ENCODE peak calls at places on chromosomes 5 and 9, in ten cellular contexts. One of them, this sample, is unnamed.

GRCh38 chr9:106929471-106930198 is 66.7 kb downstream of the ZNF462 start:
- DNase-seq in stomach: no peak
- DNase-seq in Peyer's patch: no peak
- DNase-seq in transverse colon: no peak
- DNase-seq in OCI-LY7: no peak
- DNase-seq in fibroblast of lung: peak
- DNase-seq in CD4-positive, CD25-positive, alpha-beta regulatory T cell: no peak
- DNase-seq in RWPE1: no peak
- DNase-seq in substantia nigra: no peak
- DNase-seq in WERI-Rb-1: no peak
- DNase-seq in this sample: no peak

GRCh38 chr5:141051526-141051876 is 327 bp downstream of the PCDHB1 start:
- DNase-seq in stomach: no peak
- DNase-seq in WERI-Rb-1: no peak
- DNase-seq in RWPE1: no peak
- DNase-seq in CD4-positive, CD25-positive, alpha-beta regulatory T cell: no peak
- DNase-seq in Peyer's patch: no peak
- DNase-seq in transverse colon: no peak
- DNase-seq in substantia nigra: no peak
- DNase-seq in fibroblast of lung: no peak
- DNase-seq in OCI-LY7: no peak
- DNase-seq in this sample: no peak

GRCh38 chr5:57889558-57889957 is 406.9 kb upstream of the ACTBL2 start:
- DNase-seq in fibroblast of lung: peak
- DNase-seq in WERI-Rb-1: peak
- DNase-seq in stomach: no peak
- DNase-seq in OCI-LY7: no peak
- DNase-seq in transverse colon: peak
- DNase-seq in CD4-positive, CD25-positive, alpha-beta regulatory T cell: no peak
- DNase-seq in RWPE1: peak
- DNase-seq in Peyer's patch: no peak
- DNase-seq in substantia nigra: no peak
- DNase-seq in this sample: no peak

GRCh38 chr5:104513194-104513602 is 950.6 kb upstream of the NUDT12 start:
- DNase-seq in transverse colon: no peak
- DNase-seq in fibroblast of lung: peak
- DNase-seq in stomach: no peak
- DNase-seq in WERI-Rb-1: no peak
- DNase-seq in CD4-positive, CD25-positive, alpha-beta regulatory T cell: no peak
- DNase-seq in Peyer's patch: no peak
- DNase-seq in RWPE1: peak
- DNase-seq in OCI-LY7: no peak
- DNase-seq in substantia nigra: no peak
- DNase-seq in this sample: no peak

GRCh38 chr5:1118231-1118698 is 6.4 kb upstream of the SLC12A7 start:
- DNase-seq in RWPE1: peak
- DNase-seq in stomach: no peak
- DNase-seq in fibroblast of lung: no peak
- DNase-seq in transverse colon: no peak
- DNase-seq in Peyer's patch: no peak
- DNase-seq in substantia nigra: no peak
- DNase-seq in OCI-LY7: no peak
- DNase-seq in WERI-Rb-1: no peak
- DNase-seq in CD4-positive, CD25-positive, alpha-beta regulatory T cell: no peak
- DNase-seq in this sample: no peak

GRCh38 chr5:53568868-53569267 is 8.4 kb downstream of the NDUFS4 start:
- DNase-seq in RWPE1: no peak
- DNase-seq in substantia nigra: no peak
- DNase-seq in WERI-Rb-1: no peak
- DNase-seq in CD4-positive, CD25-positive, alpha-beta regulatory T cell: no peak
- DNase-seq in Peyer's patch: no peak
- DNase-seq in OCI-LY7: no peak
- DNase-seq in stomach: no peak
- DNase-seq in transverse colon: no peak
- DNase-seq in fibroblast of lung: peak
- DNase-seq in this sample: no peak

GRCh38 chr5:113330533-113331200 is 104.1 kb downstream of the TSSK1B start:
- DNase-seq in WERI-Rb-1: no peak
- DNase-seq in RWPE1: peak
- DNase-seq in stomach: no peak
- DNase-seq in substantia nigra: peak
- DNase-seq in CD4-positive, CD25-positive, alpha-beta regulatory T cell: no peak
- DNase-seq in fibroblast of lung: peak
- DNase-seq in OCI-LY7: peak
- DNase-seq in Peyer's patch: no peak
- DNase-seq in transverse colon: no peak
- DNase-seq in this sample: no peak

GRCh38 chr5:8839361-8840055 is 706.4 kb downstream of the SEMA5A start:
- DNase-seq in transverse colon: no peak
- DNase-seq in fibroblast of lung: no peak
- DNase-seq in Peyer's patch: no peak
- DNase-seq in WERI-Rb-1: no peak
- DNase-seq in stomach: no peak
- DNase-seq in RWPE1: no peak
- DNase-seq in substantia nigra: peak
- DNase-seq in CD4-positive, CD25-positive, alpha-beta regulatory T cell: no peak
- DNase-seq in OCI-LY7: no peak
- DNase-seq in this sample: no peak

GRCh38 chr9:134641989-134642384 is 384 bp downstream of the COL5A1 start:
- DNase-seq in WERI-Rb-1: no peak
- DNase-seq in Peyer's patch: no peak
- DNase-seq in OCI-LY7: no peak
- DNase-seq in fibroblast of lung: no peak
- DNase-seq in stomach: no peak
- DNase-seq in substantia nigra: no peak
- DNase-seq in transverse colon: no peak
- DNase-seq in CD4-positive, CD25-positive, alpha-beta regulatory T cell: no peak
- DNase-seq in RWPE1: no peak
- DNase-seq in this sample: no peak

GRCh38 chr9:70921126-70921525 is 200.3 kb downstream of the TRPM3 start:
- DNase-seq in stomach: no peak
- DNase-seq in OCI-LY7: no peak
- DNase-seq in RWPE1: no peak
- DNase-seq in transverse colon: no peak
- DNase-seq in CD4-positive, CD25-positive, alpha-beta regulatory T cell: no peak
- DNase-seq in WERI-Rb-1: no peak
- DNase-seq in fibroblast of lung: peak
- DNase-seq in Peyer's patch: no peak
- DNase-seq in substantia nigra: no peak
- DNase-seq in this sample: no peak

GRCh38 chr9:109923371-109923770 is 143.4 kb downstream of the PALM2AKAP2 start:
- DNase-seq in WERI-Rb-1: no peak
- DNase-seq in stomach: no peak
- DNase-seq in OCI-LY7: no peak
- DNase-seq in RWPE1: no peak
- DNase-seq in transverse colon: no peak
- DNase-seq in fibroblast of lung: peak
- DNase-seq in Peyer's patch: no peak
- DNase-seq in CD4-positive, CD25-positive, alpha-beta regulatory T cell: no peak
- DNase-seq in substantia nigra: no peak
- DNase-seq in this sample: no peak

GRCh38 chr9:27194401-27195091 is 85.5 kb downstream of the TEK start:
- DNase-seq in OCI-LY7: no peak
- DNase-seq in substantia nigra: no peak
- DNase-seq in CD4-positive, CD25-positive, alpha-beta regulatory T cell: no peak
- DNase-seq in Peyer's patch: no peak
- DNase-seq in RWPE1: peak
- DNase-seq in stomach: no peak
- DNase-seq in WERI-Rb-1: no peak
- DNase-seq in transverse colon: no peak
- DNase-seq in fibroblast of lung: peak
- DNase-seq in this sample: no peak

GRCh38 chr5:84816746-84817547 is 432.3 kb upstream of the EDIL3 start:
- DNase-seq in OCI-LY7: no peak
- DNase-seq in fibroblast of lung: peak
- DNase-seq in CD4-positive, CD25-positive, alpha-beta regulatory T cell: no peak
- DNase-seq in stomach: no peak
- DNase-seq in WERI-Rb-1: no peak
- DNase-seq in substantia nigra: no peak
- DNase-seq in transverse colon: no peak
- DNase-seq in RWPE1: no peak
- DNase-seq in Peyer's patch: no peak
- DNase-seq in this sample: no peak

GRCh38 chr9:70746316-70746715 is 331.9 kb upstream of the KLF9 start:
- DNase-seq in Peyer's patch: no peak
- DNase-seq in stomach: no peak
- DNase-seq in OCI-LY7: no peak
- DNase-seq in WERI-Rb-1: no peak
- DNase-seq in transverse colon: no peak
- DNase-seq in RWPE1: no peak
- DNase-seq in substantia nigra: no peak
- DNase-seq in CD4-positive, CD25-positive, alpha-beta regulatory T cell: no peak
- DNase-seq in fibroblast of lung: no peak
- DNase-seq in this sample: no peak

GRCh38 chr5:75303419-75303818 is 33.6 kb upstream of the HMGCR start:
- DNase-seq in RWPE1: no peak
- DNase-seq in fibroblast of lung: no peak
- DNase-seq in CD4-positive, CD25-positive, alpha-beta regulatory T cell: no peak
- DNase-seq in substantia nigra: no peak
- DNase-seq in WERI-Rb-1: no peak
- DNase-seq in transverse colon: no peak
- DNase-seq in Peyer's patch: no peak
- DNase-seq in OCI-LY7: no peak
- DNase-seq in stomach: no peak
- DNase-seq in this sample: no peak

DNA sequence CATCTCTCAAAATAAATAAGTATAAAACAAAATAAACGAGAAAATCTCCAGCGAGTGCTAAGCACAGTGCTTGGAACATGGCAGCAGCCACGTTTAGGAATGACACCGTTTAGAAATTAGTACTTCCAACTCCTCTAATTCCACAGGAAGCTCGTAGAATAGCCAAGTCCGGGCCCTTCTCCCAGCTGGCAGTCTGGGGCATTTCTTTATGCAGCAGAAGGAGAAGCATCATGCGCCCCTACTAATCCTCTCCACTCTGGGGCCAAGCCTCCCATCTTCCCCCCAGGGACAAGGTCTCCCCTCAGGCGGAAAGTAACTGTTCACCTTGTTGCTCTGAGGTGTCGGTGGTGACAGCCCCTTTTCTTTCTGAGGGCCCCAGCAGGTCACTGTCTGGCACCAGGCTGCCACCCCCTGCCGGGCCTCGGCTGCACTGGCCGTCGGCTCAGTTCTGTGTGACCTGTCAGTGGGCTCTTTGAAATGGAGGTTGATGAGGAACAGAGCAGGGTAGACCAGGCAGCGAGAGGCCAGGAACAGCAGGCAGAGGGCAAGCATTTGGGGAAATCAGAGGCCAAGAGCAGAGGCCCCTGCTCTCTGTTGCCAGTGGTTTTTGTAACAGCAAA is 113.5 kb upstream of the WWC1 start:
- DNase-seq in CD4-positive, CD25-positive, alpha-beta regulatory T cell: no peak
- DNase-seq in Peyer's patch: no peak
- DNase-seq in stomach: no peak
- DNase-seq in substantia nigra: no peak
- DNase-seq in OCI-LY7: no peak
- DNase-seq in RWPE1: no peak
- DNase-seq in transverse colon: no peak
- DNase-seq in fibroblast of lung: no peak
- DNase-seq in WERI-Rb-1: peak
- DNase-seq in this sample: no peak
- H3K27ac ChIP-seq in CD4-positive, CD25-positive, alpha-beta regulatory T cell: no peak
- H3K27ac ChIP-seq in Peyer's patch: no peak
- H3K27ac ChIP-seq in stomach: no peak
- H3K27ac ChIP-seq in substantia nigra: no peak
- H3K27ac ChIP-seq in OCI-LY7: no peak
- H3K27ac ChIP-seq in RWPE1: no peak
- H3K27ac ChIP-seq in transverse colon: no peak
- H3K27ac ChIP-seq in fibroblast of lung: no peak
- H3K27ac ChIP-seq in WERI-Rb-1: peak
- H3K27ac ChIP-seq in this sample: no peak

DNA sequence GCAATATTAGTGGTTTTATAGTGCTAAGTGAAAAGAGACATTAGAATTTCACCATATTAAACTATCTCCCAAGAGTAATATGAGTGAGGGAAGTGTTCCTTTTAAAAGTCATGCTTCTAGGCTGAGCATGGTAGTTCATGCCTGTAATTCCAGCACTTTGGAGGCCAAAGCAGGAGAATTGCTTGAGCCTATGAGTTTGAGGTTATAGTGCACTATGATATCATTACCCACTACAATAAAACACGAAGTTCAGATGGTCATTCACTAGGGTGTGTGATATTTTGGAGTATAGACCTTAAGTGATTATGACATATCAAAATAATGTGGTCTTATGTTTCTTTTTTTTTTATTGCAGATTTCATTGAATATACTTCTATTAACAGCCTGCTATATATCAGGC is 6.7 kb downstream of the KIF2A start:
- DNase-seq in transverse colon: no peak
- DNase-seq in Peyer's patch: no peak
- DNase-seq in CD4-positive, CD25-positive, alpha-beta regulatory T cell: no peak
- DNase-seq in RWPE1: no peak
- DNase-seq in fibroblast of lung: no peak
- DNase-seq in substantia nigra: no peak
- DNase-seq in WERI-Rb-1: no peak
- DNase-seq in stomach: no peak
- DNase-seq in OCI-LY7: no peak
- DNase-seq in this sample: no peak
- H3K27ac ChIP-seq in transverse colon: no peak
- H3K27ac ChIP-seq in Peyer's patch: no peak
- H3K27ac ChIP-seq in CD4-positive, CD25-positive, alpha-beta regulatory T cell: no peak
- H3K27ac ChIP-seq in RWPE1: no peak
- H3K27ac ChIP-seq in fibroblast of lung: no peak
- H3K27ac ChIP-seq in substantia nigra: no peak
- H3K27ac ChIP-seq in WERI-Rb-1: no peak
- H3K27ac ChIP-seq in stomach: no peak
- H3K27ac ChIP-seq in OCI-LY7: no peak
- H3K27ac ChIP-seq in this sample: no peak

GRCh38 chr9:16704096-16704488 is 166.4 kb downstream of the BNC2 start:
- DNase-seq in WERI-Rb-1: no peak
- DNase-seq in Peyer's patch: no peak
- DNase-seq in RWPE1: no peak
- DNase-seq in OCI-LY7: no peak
- DNase-seq in substantia nigra: no peak
- DNase-seq in CD4-positive, CD25-positive, alpha-beta regulatory T cell: no peak
- DNase-seq in stomach: no peak
- DNase-seq in transverse colon: no peak
- DNase-seq in fibroblast of lung: no peak
- DNase-seq in this sample: no peak
- H3K27ac ChIP-seq in WERI-Rb-1: no peak
- H3K27ac ChIP-seq in Peyer's patch: peak
- H3K27ac ChIP-seq in RWPE1: no peak
- H3K27ac ChIP-seq in OCI-LY7: no peak
- H3K27ac ChIP-seq in substantia nigra: no peak
- H3K27ac ChIP-seq in CD4-positive, CD25-positive, alpha-beta regulatory T cell: no peak
- H3K27ac ChIP-seq in stomach: peak
- H3K27ac ChIP-seq in transverse colon: peak
- H3K27ac ChIP-seq in fibroblast of lung: peak
- H3K27ac ChIP-seq in this sample: peak

DNA sequence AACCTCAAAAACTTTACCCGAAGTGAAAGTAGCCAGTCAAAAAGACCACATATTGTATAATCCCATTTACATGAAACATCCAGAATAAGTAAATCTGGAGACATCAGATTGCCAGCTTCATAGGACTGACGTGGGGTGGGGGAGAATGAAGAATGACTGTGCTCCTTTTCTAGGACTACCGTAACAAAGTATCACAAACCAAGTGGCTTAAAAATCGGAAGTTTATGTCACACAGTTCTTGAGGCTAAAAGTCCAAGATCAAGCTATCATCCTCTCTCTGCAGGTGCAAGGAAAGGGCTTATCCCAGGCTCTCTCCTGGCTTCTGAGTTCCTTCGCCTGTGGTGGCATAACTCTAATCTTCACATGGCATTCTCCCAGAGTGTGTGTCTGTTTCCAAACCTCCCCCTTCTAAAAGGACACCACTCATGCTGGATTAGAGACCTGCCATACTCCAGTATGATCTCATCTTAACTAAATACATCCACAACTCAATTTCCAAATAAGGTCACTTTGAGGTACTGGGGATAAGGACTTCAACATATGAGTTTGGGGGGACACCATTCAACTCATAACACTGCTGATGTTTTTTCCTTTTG is 25.5 kb downstream of the ADAM19 start:
- DNase-seq in Peyer's patch: peak
- DNase-seq in stomach: no peak
- DNase-seq in CD4-positive, CD25-positive, alpha-beta regulatory T cell: no peak
- DNase-seq in substantia nigra: no peak
- DNase-seq in RWPE1: no peak
- DNase-seq in WERI-Rb-1: no peak
- DNase-seq in OCI-LY7: no peak
- DNase-seq in transverse colon: no peak
- DNase-seq in fibroblast of lung: no peak
- DNase-seq in this sample: no peak
- H3K27ac ChIP-seq in Peyer's patch: peak
- H3K27ac ChIP-seq in stomach: peak
- H3K27ac ChIP-seq in CD4-positive, CD25-positive, alpha-beta regulatory T cell: peak
- H3K27ac ChIP-seq in substantia nigra: no peak
- H3K27ac ChIP-seq in RWPE1: no peak
- H3K27ac ChIP-seq in WERI-Rb-1: no peak
- H3K27ac ChIP-seq in OCI-LY7: no peak
- H3K27ac ChIP-seq in transverse colon: peak
- H3K27ac ChIP-seq in fibroblast of lung: peak
- H3K27ac ChIP-seq in this sample: no peak

This sample was measured in upper lobe of right lung.